ENCODE peak calls at places on chromosome 12, in six cellular contexts. One of them, this sample, is unnamed.

GRCh38 chr12:48779869-48780268 is 9.0 kb downstream of the ADCY6 start:
- DNase-seq in OCI-LY7: no peak
- DNase-seq in IMR-90: peak
- DNase-seq in A549: no peak
- DNase-seq in brain microvascular endothelial cell: peak
- DNase-seq in osteoblast: peak
- DNase-seq in this sample: no peak

GRCh38 chr12:24500466-24501232 is 448.3 kb downstream of the BCAT1 start:
- DNase-seq in OCI-LY7: no peak
- DNase-seq in IMR-90: peak
- DNase-seq in A549: no peak
- DNase-seq in brain microvascular endothelial cell: peak
- DNase-seq in osteoblast: no peak
- DNase-seq in this sample: no peak

GRCh38 chr12:3869448-3869847 is 3.8 kb downstream of the PARP11 start:
- DNase-seq in OCI-LY7: no peak
- DNase-seq in IMR-90: no peak
- DNase-seq in A549: no peak
- DNase-seq in brain microvascular endothelial cell: no peak
- DNase-seq in osteoblast: no peak
- DNase-seq in this sample: no peak

GRCh38 chr12:63149884-63150254 is 1.1 kb downstream of the AVPR1A start:
- DNase-seq in OCI-LY7: no peak
- DNase-seq in IMR-90: no peak
- DNase-seq in A549: no peak
- DNase-seq in brain microvascular endothelial cell: no peak
- DNase-seq in osteoblast: no peak
- DNase-seq in this sample: no peak

GRCh38 chr12:126734738-126735137 is 1532.2 kb upstream of the TMEM132C start:
- DNase-seq in OCI-LY7: no peak
- DNase-seq in IMR-90: no peak
- DNase-seq in A549: no peak
- DNase-seq in brain microvascular endothelial cell: no peak
- DNase-seq in osteoblast: no peak
- DNase-seq in this sample: no peak

GRCh38 chr12:28709996-28710685 is 438.9 kb upstream of the FAR2 start:
- DNase-seq in OCI-LY7: no peak
- DNase-seq in IMR-90: peak
- DNase-seq in A549: no peak
- DNase-seq in brain microvascular endothelial cell: no peak
- DNase-seq in osteoblast: no peak
- DNase-seq in this sample: no peak

GRCh38 chr12:67531519-67531918 is 117.0 kb upstream of the DYRK2 start:
- DNase-seq in OCI-LY7: no peak
- DNase-seq in IMR-90: no peak
- DNase-seq in A549: no peak
- DNase-seq in brain microvascular endothelial cell: no peak
- DNase-seq in osteoblast: no peak
- DNase-seq in this sample: no peak

GRCh38 chr12:22332191-22332590 is 2.3 kb downstream of the ST8SIA1 start:
- DNase-seq in OCI-LY7: no peak
- DNase-seq in IMR-90: no peak
- DNase-seq in A549: no peak
- DNase-seq in brain microvascular endothelial cell: no peak
- DNase-seq in osteoblast: no peak
- DNase-seq in this sample: no peak

GRCh38 chr12:1885605-1886245 is 32.7 kb downstream of the CACNA2D4 start:
- DNase-seq in OCI-LY7: no peak
- DNase-seq in IMR-90: no peak
- DNase-seq in A549: no peak
- DNase-seq in brain microvascular endothelial cell: no peak
- DNase-seq in osteoblast: no peak
- DNase-seq in this sample: no peak

GRCh38 chr12:66235626-66236281 is 46.7 kb downstream of the IRAK3 start:
- DNase-seq in OCI-LY7: peak
- DNase-seq in IMR-90: peak
- DNase-seq in A549: peak
- DNase-seq in brain microvascular endothelial cell: peak
- DNase-seq in osteoblast: no peak
- DNase-seq in this sample: no peak

GRCh38 chr12:24172031-24172772 is 222.7 kb upstream of the SOX5 start:
- DNase-seq in OCI-LY7: no peak
- DNase-seq in IMR-90: no peak
- DNase-seq in A549: no peak
- DNase-seq in brain microvascular endothelial cell: no peak
- DNase-seq in osteoblast: no peak
- DNase-seq in this sample: no peak

GRCh38 chr12:77231548-77231947 is 166.2 kb upstream of the E2F7 start:
- DNase-seq in OCI-LY7: no peak
- DNase-seq in IMR-90: peak
- DNase-seq in A549: no peak
- DNase-seq in brain microvascular endothelial cell: no peak
- DNase-seq in osteoblast: peak
- DNase-seq in this sample: no peak

GRCh38 chr12:120713861-120714482 is 3.7 kb downstream of the UNC119B start:
- DNase-seq in OCI-LY7: peak
- DNase-seq in IMR-90: peak
- DNase-seq in A549: peak
- DNase-seq in brain microvascular endothelial cell: peak
- DNase-seq in osteoblast: peak
- DNase-seq in this sample: peak

GRCh38 chr12:526089-526488 is 66.3 kb downstream of the B4GALNT3 start:
- DNase-seq in OCI-LY7: no peak
- DNase-seq in IMR-90: no peak
- DNase-seq in A549: no peak
- DNase-seq in brain microvascular endothelial cell: no peak
- DNase-seq in osteoblast: peak
- DNase-seq in this sample: no peak

GRCh38 chr12:527241-527640 is 67.5 kb downstream of the B4GALNT3 start:
- DNase-seq in OCI-LY7: peak
- DNase-seq in IMR-90: no peak
- DNase-seq in A549: no peak
- DNase-seq in brain microvascular endothelial cell: no peak
- DNase-seq in osteoblast: peak
- DNase-seq in this sample: no peak

GRCh38 chr12:524167-524951 is 64.6 kb downstream of the B4GALNT3 start:
- DNase-seq in OCI-LY7: no peak
- DNase-seq in IMR-90: no peak
- DNase-seq in A549: no peak
- DNase-seq in brain microvascular endothelial cell: no peak
- DNase-seq in osteoblast: peak
- DNase-seq in this sample: no peak

GRCh38 chr12:520119-520518 is 60.4 kb downstream of the B4GALNT3 start:
- DNase-seq in OCI-LY7: no peak
- DNase-seq in IMR-90: no peak
- DNase-seq in A549: no peak
- DNase-seq in brain microvascular endothelial cell: no peak
- DNase-seq in osteoblast: no peak
- DNase-seq in this sample: no peak

GRCh38 chr12:522692-523378 is 63.1 kb downstream of the B4GALNT3 start:
- DNase-seq in OCI-LY7: no peak
- DNase-seq in IMR-90: no peak
- DNase-seq in A549: no peak
- DNase-seq in brain microvascular endothelial cell: no peak
- DNase-seq in osteoblast: peak
- DNase-seq in this sample: no peak
- H3K27ac ChIP-seq in OCI-LY7: no peak
- H3K27ac ChIP-seq in IMR-90: no peak
- H3K27ac ChIP-seq in A549: no peak
- H3K27ac ChIP-seq in brain microvascular endothelial cell: no peak
- H3K27ac ChIP-seq in osteoblast: no peak
- H3K27ac ChIP-seq in this sample: no peak

GRCh38 chr12:91180577-91180976 is 2.0 kb downstream of the DCN start:
- DNase-seq in OCI-LY7: no peak
- DNase-seq in IMR-90: peak
- DNase-seq in A549: no peak
- DNase-seq in brain microvascular endothelial cell: peak
- DNase-seq in osteoblast: no peak
- DNase-seq in this sample: no peak
- H3K4me3 ChIP-seq in OCI-LY7: no peak
- H3K4me3 ChIP-seq in IMR-90: peak
- H3K4me3 ChIP-seq in A549: no peak
- H3K4me3 ChIP-seq in brain microvascular endothelial cell: peak
- H3K4me3 ChIP-seq in osteoblast: peak
- H3K4me3 ChIP-seq in this sample: no peak

GRCh38 chr12:69566603-69567002 is 18.7 kb upstream of the CCT2 start:
- DNase-seq in OCI-LY7: no peak
- DNase-seq in IMR-90: no peak
- DNase-seq in A549: no peak
- DNase-seq in brain microvascular endothelial cell: no peak
- DNase-seq in osteoblast: no peak
- DNase-seq in this sample: no peak
- TF ChIP-seq CTCF in OCI-LY7: no peak
- TF ChIP-seq CTCF in IMR-90: no peak
- TF ChIP-seq CTCF in A549: no peak
- TF ChIP-seq CTCF in brain microvascular endothelial cell: peak
- TF ChIP-seq CTCF in osteoblast: no peak
- TF ChIP-seq CTCF in this sample: no peak

GRCh38 chr12:32047846-32048245 is 58.8 kb upstream of the BICD1 start:
- DNase-seq in OCI-LY7: no peak
- DNase-seq in IMR-90: no peak
- DNase-seq in A549: no peak
- DNase-seq in brain microvascular endothelial cell: no peak
- DNase-seq in osteoblast: no peak
- DNase-seq in this sample: no peak
- H3K27ac ChIP-seq in OCI-LY7: no peak
- H3K27ac ChIP-seq in IMR-90: no peak
- H3K27ac ChIP-seq in A549: no peak
- H3K27ac ChIP-seq in brain microvascular endothelial cell: no peak
- H3K27ac ChIP-seq in osteoblast: no peak
- H3K27ac ChIP-seq in this sample: no peak

GRCh38 chr12:31644536-31644935 is 15.0 kb upstream of the ETFBKMT start:
- DNase-seq in OCI-LY7: no peak
- DNase-seq in IMR-90: no peak
- DNase-seq in A549: no peak
- DNase-seq in brain microvascular endothelial cell: no peak
- DNase-seq in osteoblast: no peak
- DNase-seq in this sample: no peak

GRCh38 chr12:31645944-31646343 is 13.5 kb upstream of the ETFBKMT start:
- DNase-seq in OCI-LY7: no peak
- DNase-seq in IMR-90: no peak
- DNase-seq in A549: no peak
- DNase-seq in brain microvascular endothelial cell: no peak
- DNase-seq in osteoblast: no peak
- DNase-seq in this sample: no peak

GRCh38 chr12:31647106-31647505 is 12.4 kb upstream of the ETFBKMT start:
- DNase-seq in OCI-LY7: no peak
- DNase-seq in IMR-90: peak
- DNase-seq in A549: no peak
- DNase-seq in brain microvascular endothelial cell: no peak
- DNase-seq in osteoblast: peak
- DNase-seq in this sample: no peak

GRCh38 chr12:31641509-31642090 is 17.9 kb upstream of the ETFBKMT start:
- DNase-seq in OCI-LY7: no peak
- DNase-seq in IMR-90: no peak
- DNase-seq in A549: no peak
- DNase-seq in brain microvascular endothelial cell: no peak
- DNase-seq in osteoblast: no peak
- DNase-seq in this sample: no peak
- H3K4me3 ChIP-seq in OCI-LY7: no peak
- H3K4me3 ChIP-seq in IMR-90: no peak
- H3K4me3 ChIP-seq in A549: no peak
- H3K4me3 ChIP-seq in brain microvascular endothelial cell: no peak
- H3K4me3 ChIP-seq in osteoblast: no peak
- H3K4me3 ChIP-seq in this sample: no peak

DNA sequence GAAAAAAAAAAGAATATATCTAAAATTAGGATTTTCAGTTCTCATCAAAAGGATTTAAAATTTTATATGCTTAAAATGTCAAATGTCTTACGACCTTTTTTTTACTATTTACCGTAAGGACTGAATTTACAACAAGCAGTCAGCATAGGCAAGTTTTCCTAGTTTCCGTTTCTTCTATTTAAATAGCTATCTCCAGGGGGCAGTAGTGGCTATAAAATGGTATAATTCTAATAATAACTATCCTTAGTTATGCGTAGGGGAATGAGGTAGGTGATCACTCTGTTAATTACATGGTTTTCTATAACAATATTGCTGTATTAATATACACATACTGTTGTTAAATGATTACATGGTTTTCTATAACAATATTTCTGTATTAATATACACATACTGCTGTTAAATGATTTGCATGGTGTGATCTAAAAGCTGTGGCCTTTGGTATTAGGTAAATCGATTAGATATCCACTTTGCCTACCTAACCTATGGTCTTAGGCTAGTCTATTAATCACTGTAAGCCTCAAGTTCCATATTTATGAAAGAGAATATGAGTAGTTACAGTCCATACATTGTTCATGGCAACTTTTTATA is 217.7 kb upstream of the PDZRN4 start:
- DNase-seq in OCI-LY7: no peak
- DNase-seq in IMR-90: no peak
- DNase-seq in A549: no peak
- DNase-seq in brain microvascular endothelial cell: no peak
- DNase-seq in osteoblast: no peak
- DNase-seq in this sample: no peak
- TF ChIP-seq CTCF in OCI-LY7: peak
- TF ChIP-seq CTCF in IMR-90: peak
- TF ChIP-seq CTCF in A549: peak
- TF ChIP-seq CTCF in brain microvascular endothelial cell: no peak
- TF ChIP-seq CTCF in osteoblast: no peak
- TF ChIP-seq CTCF in this sample: no peak

DNA sequence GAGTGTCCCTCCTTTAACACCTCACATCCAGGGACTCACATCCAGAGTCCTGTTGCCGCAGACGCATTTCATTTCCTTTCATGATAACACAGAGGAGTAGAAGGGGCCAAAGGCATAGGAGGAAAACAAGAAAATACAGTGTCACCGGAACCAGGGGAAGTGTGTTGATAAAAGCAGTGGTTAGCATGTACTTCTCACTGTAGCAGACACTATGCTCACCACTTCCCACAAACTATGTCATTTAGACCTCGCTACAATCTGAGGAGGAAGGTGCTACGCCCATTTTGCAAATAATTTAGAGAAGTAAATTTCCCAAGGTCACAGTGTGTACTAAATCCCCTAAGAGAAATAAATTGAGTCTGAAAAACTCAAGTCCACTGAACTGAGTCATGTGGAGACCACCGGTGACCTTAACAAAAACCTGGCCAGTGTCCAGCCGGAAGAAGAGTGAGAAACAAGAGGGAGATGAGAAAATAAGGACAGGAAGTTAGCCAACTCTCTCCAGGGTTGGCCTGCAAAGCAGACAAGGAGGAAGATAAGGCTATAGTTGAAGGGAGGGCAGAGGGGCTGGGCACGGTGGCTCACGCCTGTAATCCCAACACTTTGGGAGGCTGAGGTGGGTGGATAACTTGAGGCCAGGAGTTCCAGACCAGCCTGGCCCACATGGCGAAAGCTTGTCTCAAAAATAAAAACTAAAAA is 25.8 kb upstream of the TMCC3 start:
- DNase-seq in OCI-LY7: no peak
- DNase-seq in IMR-90: no peak
- DNase-seq in A549: no peak
- DNase-seq in brain microvascular endothelial cell: no peak
- DNase-seq in osteoblast: no peak
- DNase-seq in this sample: no peak
- H3K27ac ChIP-seq in OCI-LY7: no peak
- H3K27ac ChIP-seq in IMR-90: no peak
- H3K27ac ChIP-seq in A549: no peak
- H3K27ac ChIP-seq in brain microvascular endothelial cell: no peak
- H3K27ac ChIP-seq in osteoblast: no peak
- H3K27ac ChIP-seq in this sample: peak